ENCODE peak calls at places on chromosome 18, in ten cellular contexts. One of them, this sample, is unnamed.

GRCh38 chr18:62420151-62420512 is 95.0 kb downstream of the TNFRSF11A start:
- DNase-seq in choroid plexus epithelial cell: peak
- DNase-seq in retinal pigment epithelial cell: no peak
- DNase-seq in right atrium auricular region: peak
- DNase-seq in esophagus squamous epithelium: no peak
- DNase-seq in GM23338: no peak
- DNase-seq in bronchial epithelial cell: peak
- DNase-seq in epithelial cell of esophagus: peak
- DNase-seq in lung: no peak
- DNase-seq in pancreas: no peak
- DNase-seq in this sample: peak

GRCh38 chr18:60649107-60649506 is 276.5 kb upstream of the MC4R start:
- DNase-seq in choroid plexus epithelial cell: no peak
- DNase-seq in retinal pigment epithelial cell: no peak
- DNase-seq in right atrium auricular region: no peak
- DNase-seq in esophagus squamous epithelium: no peak
- DNase-seq in GM23338: no peak
- DNase-seq in bronchial epithelial cell: no peak
- DNase-seq in epithelial cell of esophagus: no peak
- DNase-seq in lung: no peak
- DNase-seq in pancreas: no peak
- DNase-seq in this sample: no peak

GRCh38 chr18:75644871-75645270 is 217.4 kb upstream of the SMIM21 start:
- DNase-seq in choroid plexus epithelial cell: no peak
- DNase-seq in retinal pigment epithelial cell: no peak
- DNase-seq in right atrium auricular region: no peak
- DNase-seq in esophagus squamous epithelium: no peak
- DNase-seq in GM23338: no peak
- DNase-seq in bronchial epithelial cell: no peak
- DNase-seq in epithelial cell of esophagus: no peak
- DNase-seq in lung: no peak
- DNase-seq in pancreas: no peak
- DNase-seq in this sample: no peak

GRCh38 chr18:54766631-54767030 is 61.6 kb upstream of the RAB27B start:
- DNase-seq in choroid plexus epithelial cell: peak
- DNase-seq in retinal pigment epithelial cell: no peak
- DNase-seq in right atrium auricular region: no peak
- DNase-seq in esophagus squamous epithelium: no peak
- DNase-seq in GM23338: no peak
- DNase-seq in bronchial epithelial cell: peak
- DNase-seq in epithelial cell of esophagus: peak
- DNase-seq in lung: no peak
- DNase-seq in pancreas: no peak
- DNase-seq in this sample: peak

GRCh38 chr18:75554112-75554511 is 126.6 kb upstream of the SMIM21 start:
- DNase-seq in choroid plexus epithelial cell: no peak
- DNase-seq in retinal pigment epithelial cell: no peak
- DNase-seq in right atrium auricular region: no peak
- DNase-seq in esophagus squamous epithelium: no peak
- DNase-seq in GM23338: peak
- DNase-seq in bronchial epithelial cell: no peak
- DNase-seq in epithelial cell of esophagus: no peak
- DNase-seq in lung: peak
- DNase-seq in pancreas: no peak
- DNase-seq in this sample: no peak

GRCh38 chr18:48806551-48807261 is 144.1 kb downstream of the SMAD7 start:
- DNase-seq in choroid plexus epithelial cell: no peak
- DNase-seq in retinal pigment epithelial cell: no peak
- DNase-seq in right atrium auricular region: peak
- DNase-seq in esophagus squamous epithelium: no peak
- DNase-seq in GM23338: peak
- DNase-seq in bronchial epithelial cell: no peak
- DNase-seq in epithelial cell of esophagus: peak
- DNase-seq in lung: no peak
- DNase-seq in pancreas: no peak
- DNase-seq in this sample: no peak

GRCh38 chr18:31432316-31432715 is 15.2 kb upstream of the DSG3 start:
- DNase-seq in choroid plexus epithelial cell: no peak
- DNase-seq in retinal pigment epithelial cell: no peak
- DNase-seq in right atrium auricular region: no peak
- DNase-seq in esophagus squamous epithelium: no peak
- DNase-seq in GM23338: no peak
- DNase-seq in bronchial epithelial cell: no peak
- DNase-seq in epithelial cell of esophagus: no peak
- DNase-seq in lung: no peak
- DNase-seq in pancreas: no peak
- DNase-seq in this sample: no peak

GRCh38 chr18:39806519-39806918 is 2148.5 kb upstream of the PIK3C3 start:
- DNase-seq in choroid plexus epithelial cell: peak
- DNase-seq in retinal pigment epithelial cell: peak
- DNase-seq in right atrium auricular region: no peak
- DNase-seq in esophagus squamous epithelium: no peak
- DNase-seq in GM23338: no peak
- DNase-seq in bronchial epithelial cell: peak
- DNase-seq in epithelial cell of esophagus: peak
- DNase-seq in lung: no peak
- DNase-seq in pancreas: no peak
- DNase-seq in this sample: peak

GRCh38 chr18:63677490-63678225 is 16.0 kb upstream of the SERPINB3 start:
- DNase-seq in choroid plexus epithelial cell: peak
- DNase-seq in retinal pigment epithelial cell: no peak
- DNase-seq in right atrium auricular region: no peak
- DNase-seq in esophagus squamous epithelium: no peak
- DNase-seq in GM23338: no peak
- DNase-seq in bronchial epithelial cell: peak
- DNase-seq in epithelial cell of esophagus: peak
- DNase-seq in lung: no peak
- DNase-seq in pancreas: no peak
- DNase-seq in this sample: no peak
- H3K4me3 ChIP-seq in choroid plexus epithelial cell: no peak
- H3K4me3 ChIP-seq in retinal pigment epithelial cell: no peak
- H3K4me3 ChIP-seq in right atrium auricular region: no peak
- H3K4me3 ChIP-seq in esophagus squamous epithelium: no peak
- H3K4me3 ChIP-seq in GM23338: no peak
- H3K4me3 ChIP-seq in bronchial epithelial cell: no peak
- H3K4me3 ChIP-seq in epithelial cell of esophagus: no peak
- H3K4me3 ChIP-seq in lung: no peak
- H3K4me3 ChIP-seq in pancreas: no peak
- H3K4me3 ChIP-seq in this sample: no peak

GRCh38 chr18:70287731-70288130 is 1.1 kb upstream of the SOCS6 start:
- DNase-seq in choroid plexus epithelial cell: no peak
- DNase-seq in retinal pigment epithelial cell: no peak
- DNase-seq in right atrium auricular region: no peak
- DNase-seq in esophagus squamous epithelium: no peak
- DNase-seq in GM23338: no peak
- DNase-seq in bronchial epithelial cell: no peak
- DNase-seq in epithelial cell of esophagus: no peak
- DNase-seq in lung: no peak
- DNase-seq in pancreas: no peak
- DNase-seq in this sample: no peak

GRCh38 chr18:70290482-70291294 is 1.8 kb downstream of the SOCS6 start:
- DNase-seq in choroid plexus epithelial cell: no peak
- DNase-seq in retinal pigment epithelial cell: no peak
- DNase-seq in right atrium auricular region: no peak
- DNase-seq in esophagus squamous epithelium: no peak
- DNase-seq in GM23338: no peak
- DNase-seq in bronchial epithelial cell: no peak
- DNase-seq in epithelial cell of esophagus: no peak
- DNase-seq in lung: no peak
- DNase-seq in pancreas: no peak
- DNase-seq in this sample: no peak

GRCh38 chr18:70288171-70288850 is 534 bp upstream of the SOCS6 start:
- DNase-seq in choroid plexus epithelial cell: peak
- DNase-seq in retinal pigment epithelial cell: no peak
- DNase-seq in right atrium auricular region: no peak
- DNase-seq in esophagus squamous epithelium: no peak
- DNase-seq in GM23338: peak
- DNase-seq in bronchial epithelial cell: no peak
- DNase-seq in epithelial cell of esophagus: no peak
- DNase-seq in lung: no peak
- DNase-seq in pancreas: peak
- DNase-seq in this sample: peak

GRCh38 chr18:70289351-70290330 is 796 bp downstream of the SOCS6 start:
- DNase-seq in choroid plexus epithelial cell: peak
- DNase-seq in retinal pigment epithelial cell: no peak
- DNase-seq in right atrium auricular region: no peak
- DNase-seq in esophagus squamous epithelium: no peak
- DNase-seq in GM23338: peak
- DNase-seq in bronchial epithelial cell: no peak
- DNase-seq in epithelial cell of esophagus: peak
- DNase-seq in lung: no peak
- DNase-seq in pancreas: peak
- DNase-seq in this sample: peak

DNA sequence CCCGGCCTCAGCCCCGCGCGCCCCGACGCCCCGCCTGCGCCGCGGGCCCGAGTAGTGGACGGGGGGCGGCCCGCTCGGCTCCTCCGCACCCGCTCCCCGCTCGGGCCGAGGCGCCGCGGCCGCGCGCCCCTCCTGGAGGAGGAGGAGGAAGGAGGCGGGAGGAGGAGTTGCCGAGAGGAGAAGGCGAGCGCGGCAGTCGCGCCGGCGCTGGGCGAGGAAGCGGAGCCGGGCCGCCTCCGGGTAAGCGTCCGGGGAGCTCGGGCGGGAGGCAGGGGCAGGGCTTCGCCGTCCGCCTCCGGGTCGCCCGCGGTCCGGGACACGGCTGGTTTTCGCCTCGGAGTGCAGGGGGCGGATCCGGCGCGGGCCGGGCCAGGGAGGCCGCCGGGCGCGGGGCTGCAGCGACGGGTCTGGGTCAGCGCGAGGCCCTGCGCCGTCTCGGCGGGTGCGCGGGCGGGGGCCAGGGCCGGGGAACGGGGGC is at the start of gene SOCS6:
- DNase-seq in choroid plexus epithelial cell: peak
- DNase-seq in retinal pigment epithelial cell: no peak
- DNase-seq in right atrium auricular region: no peak
- DNase-seq in esophagus squamous epithelium: peak
- DNase-seq in GM23338: peak
- DNase-seq in bronchial epithelial cell: no peak
- DNase-seq in epithelial cell of esophagus: peak
- DNase-seq in lung: peak
- DNase-seq in pancreas: peak
- DNase-seq in this sample: peak
- TF ChIP-seq CTCF in choroid plexus epithelial cell: no peak
- TF ChIP-seq CTCF in retinal pigment epithelial cell: no peak
- TF ChIP-seq CTCF in right atrium auricular region: no peak
- TF ChIP-seq CTCF in esophagus squamous epithelium: no peak
- TF ChIP-seq CTCF in GM23338: no peak
- TF ChIP-seq CTCF in bronchial epithelial cell: no peak
- TF ChIP-seq CTCF in epithelial cell of esophagus: no peak
- TF ChIP-seq CTCF in lung: no peak
- TF ChIP-seq CTCF in pancreas: no peak
- TF ChIP-seq CTCF in this sample: no peak

DNA sequence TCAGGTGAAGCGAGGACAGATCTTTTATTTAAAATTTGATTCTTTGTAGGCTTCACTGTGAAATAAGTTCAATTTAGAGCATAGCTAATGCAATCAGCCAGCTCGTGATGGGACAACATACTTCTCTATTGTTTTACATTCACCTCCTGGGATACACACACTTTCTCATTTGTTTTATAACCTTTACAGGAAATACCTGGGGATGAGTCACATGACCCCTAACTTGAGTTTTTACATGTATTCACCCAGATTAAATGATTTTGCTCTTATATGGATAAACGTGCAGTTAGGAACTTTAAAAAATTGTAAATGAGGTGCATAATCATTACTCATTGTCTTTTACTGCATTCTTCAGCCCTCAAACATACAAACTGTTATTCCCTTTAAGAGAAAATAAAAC is 152.1 kb downstream of the NEDD4L start:
- DNase-seq in choroid plexus epithelial cell: no peak
- DNase-seq in retinal pigment epithelial cell: no peak
- DNase-seq in right atrium auricular region: no peak
- DNase-seq in esophagus squamous epithelium: no peak
- DNase-seq in GM23338: no peak
- DNase-seq in bronchial epithelial cell: peak
- DNase-seq in epithelial cell of esophagus: peak
- DNase-seq in lung: no peak
- DNase-seq in pancreas: no peak
- DNase-seq in this sample: peak
- H3K4me3 ChIP-seq in choroid plexus epithelial cell: no peak
- H3K4me3 ChIP-seq in retinal pigment epithelial cell: no peak
- H3K4me3 ChIP-seq in right atrium auricular region: no peak
- H3K4me3 ChIP-seq in esophagus squamous epithelium: peak
- H3K4me3 ChIP-seq in GM23338: peak
- H3K4me3 ChIP-seq in bronchial epithelial cell: no peak
- H3K4me3 ChIP-seq in epithelial cell of esophagus: no peak
- H3K4me3 ChIP-seq in lung: no peak
- H3K4me3 ChIP-seq in pancreas: peak
- H3K4me3 ChIP-seq in this sample: no peak

GRCh38 chr18:50092250-50092780 is 102.6 kb downstream of the MYO5B start:
- DNase-seq in choroid plexus epithelial cell: no peak
- DNase-seq in retinal pigment epithelial cell: no peak
- DNase-seq in right atrium auricular region: no peak
- DNase-seq in esophagus squamous epithelium: no peak
- DNase-seq in GM23338: peak
- DNase-seq in bronchial epithelial cell: no peak
- DNase-seq in epithelial cell of esophagus: no peak
- DNase-seq in lung: no peak
- DNase-seq in pancreas: no peak
- DNase-seq in this sample: no peak

GRCh38 chr18:50090370-50091312 is 104.3 kb downstream of the MYO5B start:
- DNase-seq in choroid plexus epithelial cell: no peak
- DNase-seq in retinal pigment epithelial cell: no peak
- DNase-seq in right atrium auricular region: no peak
- DNase-seq in esophagus squamous epithelium: no peak
- DNase-seq in GM23338: peak
- DNase-seq in bronchial epithelial cell: no peak
- DNase-seq in epithelial cell of esophagus: no peak
- DNase-seq in lung: no peak
- DNase-seq in pancreas: no peak
- DNase-seq in this sample: no peak

GRCh38 chr18:50089702-50090101 is 105.2 kb downstream of the MYO5B start:
- DNase-seq in choroid plexus epithelial cell: no peak
- DNase-seq in retinal pigment epithelial cell: no peak
- DNase-seq in right atrium auricular region: no peak
- DNase-seq in esophagus squamous epithelium: no peak
- DNase-seq in GM23338: peak
- DNase-seq in bronchial epithelial cell: no peak
- DNase-seq in epithelial cell of esophagus: no peak
- DNase-seq in lung: no peak
- DNase-seq in pancreas: no peak
- DNase-seq in this sample: no peak

GRCh38 chr18:50093366-50093765 is 101.6 kb downstream of the MYO5B start:
- DNase-seq in choroid plexus epithelial cell: no peak
- DNase-seq in retinal pigment epithelial cell: no peak
- DNase-seq in right atrium auricular region: no peak
- DNase-seq in esophagus squamous epithelium: no peak
- DNase-seq in GM23338: no peak
- DNase-seq in bronchial epithelial cell: no peak
- DNase-seq in epithelial cell of esophagus: peak
- DNase-seq in lung: no peak
- DNase-seq in pancreas: no peak
- DNase-seq in this sample: no peak

DNA sequence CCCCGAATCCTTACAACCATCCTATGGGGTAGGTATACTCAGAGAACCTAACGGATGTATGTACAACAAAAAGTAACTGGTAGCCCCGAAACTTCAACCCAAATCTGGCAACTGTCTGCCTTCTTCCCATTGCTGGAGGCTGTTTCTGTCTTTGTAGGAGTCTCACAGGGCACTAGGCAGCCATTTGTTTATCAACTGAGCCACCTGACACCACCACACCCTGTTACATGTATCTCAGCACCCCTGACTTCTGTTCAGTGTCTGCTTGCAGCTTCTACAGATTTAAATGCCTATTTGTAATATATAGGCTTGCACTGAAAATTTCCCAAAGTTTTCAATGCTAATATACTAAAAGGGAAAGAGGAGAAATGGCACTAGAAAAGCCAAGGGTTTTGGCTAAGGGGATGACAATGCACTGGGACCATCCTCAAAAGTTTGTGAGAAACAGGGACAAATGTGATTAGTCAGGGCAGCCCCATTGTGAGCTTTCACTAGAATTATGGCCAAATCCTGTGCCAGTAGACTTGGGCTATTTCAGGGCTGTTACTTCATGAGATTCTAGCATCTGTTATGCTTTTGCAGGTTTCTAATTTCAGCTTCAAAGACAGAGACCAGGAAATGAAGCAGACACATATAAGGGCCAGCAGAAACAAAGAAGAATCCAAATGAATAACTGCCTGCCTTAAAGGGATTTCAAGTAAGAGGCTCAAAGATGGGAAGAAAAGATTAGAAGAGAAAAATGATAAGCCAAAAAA is 103.3 kb downstream of the MYO5B start:
- DNase-seq in choroid plexus epithelial cell: no peak
- DNase-seq in retinal pigment epithelial cell: no peak
- DNase-seq in right atrium auricular region: no peak
- DNase-seq in esophagus squamous epithelium: no peak
- DNase-seq in GM23338: no peak
- DNase-seq in bronchial epithelial cell: no peak
- DNase-seq in epithelial cell of esophagus: no peak
- DNase-seq in lung: no peak
- DNase-seq in pancreas: no peak
- DNase-seq in this sample: no peak
- TF ChIP-seq CTCF in choroid plexus epithelial cell: no peak
- TF ChIP-seq CTCF in retinal pigment epithelial cell: no peak
- TF ChIP-seq CTCF in right atrium auricular region: no peak
- TF ChIP-seq CTCF in esophagus squamous epithelium: no peak
- TF ChIP-seq CTCF in GM23338: no peak
- TF ChIP-seq CTCF in bronchial epithelial cell: no peak
- TF ChIP-seq CTCF in epithelial cell of esophagus: no peak
- TF ChIP-seq CTCF in lung: no peak
- TF ChIP-seq CTCF in pancreas: no peak
- TF ChIP-seq CTCF in this sample: no peak